ENCODE peak calls at places on chromosome 2, in six cellular contexts. O is T follicular helper cell; E is H9; L is activated naive CD4-positive, alpha-beta T cell treated with anti-CD3 and anti-CD28 coated beads for 36 hours; K is NCI-H1694; M is GM04504. B is an unnamed sample.
A peak's percentile ranks its signal among the peaks of the same experiment; 100 is the strongest.

GRCh38 chr2:223995569-223995968 is 38.3 kb downstream of the MRPL44 start:
- DNase-seq in O (no peak), E (no peak), L (no peak), K (no peak), M (peak; percentile 31), B (no peak)

GRCh38 chr2:113069676-113070605 is 2.2 kb downstream of the IL1F10 start:
- DNase-seq in O (no peak), E (no peak), L (no peak), K (no peak), M (no peak), B (no peak)

GRCh38 chr2:99777266-99777640 is 287.4 kb upstream of the REV1 start:
- DNase-seq in O (no peak), E (no peak), L (no peak), K (no peak), M (no peak), B (no peak)

GRCh38 chr2:11082880-11083279 is 72.4 kb upstream of the SLC66A3 start:
- DNase-seq in O (no peak), E (no peak), L (no peak), K (no peak), M (no peak), B (no peak)

GRCh38 chr2:126494593-126494992 is 161.4 kb upstream of the GYPC start:
- DNase-seq in O (no peak), E (no peak), L (no peak), K (no peak), M (no peak), B (no peak)

GRCh38 chr2:17588031-17588430 is 47.5 kb downstream of the VSNL1 start:
- DNase-seq in O (no peak), E (no peak), L (no peak), K (no peak), M (no peak), B (no peak)

GRCh38 chr2:212027681-212028628 is 510.6 kb downstream of the ERBB4 start:
- DNase-seq in O (no peak), E (no peak), L (no peak), K (no peak), M (no peak), B (no peak)

GRCh38 chr2:178845565-178846457 is 38.6 kb upstream of the TTN start:
- DNase-seq in O (no peak), E (no peak), L (no peak), K (no peak), M (no peak), B (no peak)

GRCh38 chr2:68287580-68288441 is 31.9 kb downstream of the CNRIP1 start:
- DNase-seq in O (no peak), E (no peak), L (no peak), K (no peak), M (peak; percentile 35), B (no peak)

GRCh38 chr2:38856165-38856564 is 19.6 kb downstream of the DHX57 start:
- DNase-seq in O (no peak), E (no peak), L (no peak), K (no peak), M (no peak), B (no peak)

GRCh38 chr2:11520092-11520693 is 13.7 kb upstream of the GREB1 start:
- DNase-seq in O (no peak), E (no peak), L (no peak), K (no peak), M (no peak), B (no peak)

GRCh38 chr2:68499133-68499532 is 31.7 kb downstream of the APLF start:
- DNase-seq in O (no peak), E (no peak), L (no peak), K (no peak), M (no peak), B (no peak)

GRCh38 chr2:86249843-86250402 is 50.7 kb downstream of the MRPL35 start:
- DNase-seq in O (no peak), E (no peak), L (no peak), K (peak; percentile 96), M (peak; percentile 5), B (no peak)

GRCh38 chr2:141348481-141348880 is 782.3 kb downstream of the LRP1B start:
- DNase-seq in O (no peak), E (no peak), L (no peak), K (no peak), M (no peak), B (no peak)

B was measured in DND-41.